ENCODE peak calls at places on chromosomes 3 and 15, in eight cellular contexts. E is epithelial cell of esophagus, L is astrocyte of the cerebellum, C is cardiac fibroblast, X is esophagus squamous epithelium, R is WERI-Rb-1, O is heart left ventricle, M is GM12878. N is an unnamed sample.

GRCh38 chr3:99473321-99473751 is 165.1 kb upstream of the COL8A1 start:
- DNase-seq in E (peak; percentile 42), L (peak; percentile 31), C (no peak), X (no peak), R (no peak), O (no peak), M (no peak), N (peak; percentile 28)

GRCh38 chr3:133742351-133743091 is 3.7 kb upstream of the TF start:
- DNase-seq in E (no peak), L (peak; percentile 57), C (peak; percentile 38), X (no peak), R (no peak), O (no peak), M (peak; percentile 7), N (no peak)

GRCh38 chr3:80533553-80533952 is 765.8 kb upstream of the ROBO1 start:
- DNase-seq in E (peak; percentile 84), L (no peak), C (no peak), X (no peak), R (no peak), O (no peak), M (no peak), N (no peak)

GRCh38 chr3:87052499-87053260 is 61.7 kb upstream of the VGLL3 start:
- DNase-seq in E (peak; percentile 13), L (no peak), C (no peak), X (no peak), R (no peak), O (no peak), M (no peak), N (no peak)

GRCh38 chr15:56537881-56538280 is 72.9 kb upstream of the MNS1 start:
- DNase-seq in E (no peak), L (no peak), C (no peak), X (no peak), R (no peak), O (no peak), M (no peak), N (no peak)

GRCh38 chr3:192878374-192878773 is 39.3 kb downstream of the MB21D2 start:
- DNase-seq in E (no peak), L (no peak), C (no peak), X (no peak), R (no peak), O (no peak), M (no peak), N (no peak)

GRCh38 chr15:101293122-101293521 is 1.9 kb downstream of the SNRPA1 start:
- DNase-seq in E (peak; percentile 21), L (no peak), C (no peak), X (no peak), R (no peak), O (no peak), M (no peak), N (no peak)

GRCh38 chr15:34213690-34214089 is 3.8 kb upstream of the KATNBL1 start:
- DNase-seq in E (no peak), L (no peak), C (no peak), X (no peak), R (peak; percentile 12), O (no peak), M (no peak), N (no peak)

GRCh38 chr3:129233538-129233937 is 15.9 kb upstream of the COPG1 start:
- DNase-seq in E (no peak), L (no peak), C (no peak), X (peak; percentile 15), R (no peak), O (peak; percentile 53), M (peak; percentile 91), N (no peak)

GRCh38 chr15:28098766-28099554 is at the start of gene OCA2:
- DNase-seq in E (peak; percentile 30), L (peak; percentile 68), C (peak; percentile 35), X (no peak), R (peak; percentile 94), O (no peak), M (no peak), N (peak; percentile 9)

GRCh38 chr15:43187544-43188155 is 2.4 kb downstream of the CCNDBP1 start:
- DNase-seq in E (peak; percentile 67), L (peak; percentile 34), C (peak; percentile 79), X (no peak), R (no peak), O (no peak), M (no peak), N (no peak)

GRCh38 chr3:15903776-15904720 is 106.3 kb upstream of the ANKRD28 start:
- DNase-seq in E (peak; percentile 63), L (no peak), C (no peak), X (no peak), R (no peak), O (peak; percentile 72), M (no peak), N (no peak)

GRCh38 chr3:183468424-183468823 is 40.0 kb upstream of the MCF2L2 start:
- DNase-seq in E (no peak), L (no peak), C (peak; percentile 14), X (no peak), R (no peak), O (no peak), M (no peak), N (no peak)

GRCh38 chr3:23845361-23845760 is 39.6 kb downstream of the UBE2E1 start:
- DNase-seq in E (no peak), L (no peak), C (no peak), X (no peak), R (no peak), O (no peak), M (no peak), N (no peak)

GRCh38 chr3:23495507-23495906 is 292.4 kb downstream of the UBE2E2 start:
- DNase-seq in E (peak; percentile 81), L (no peak), C (peak; percentile 39), X (no peak), R (no peak), O (no peak), M (no peak), N (no peak)

GRCh38 chr3:48960841-48961413 is 29.1 kb upstream of the P4HTM start:
- DNase-seq in E (no peak), L (no peak), C (peak; percentile 57), X (no peak), R (no peak), O (no peak), M (peak; percentile 42), N (no peak)

GRCh38 chr3:196969001-196969659 is 497 bp upstream of the PIGZ start:
- DNase-seq in E (peak; percentile 34), L (no peak), C (no peak), X (no peak), R (no peak), O (peak; percentile 32), M (no peak), N (no peak)

DNA sequence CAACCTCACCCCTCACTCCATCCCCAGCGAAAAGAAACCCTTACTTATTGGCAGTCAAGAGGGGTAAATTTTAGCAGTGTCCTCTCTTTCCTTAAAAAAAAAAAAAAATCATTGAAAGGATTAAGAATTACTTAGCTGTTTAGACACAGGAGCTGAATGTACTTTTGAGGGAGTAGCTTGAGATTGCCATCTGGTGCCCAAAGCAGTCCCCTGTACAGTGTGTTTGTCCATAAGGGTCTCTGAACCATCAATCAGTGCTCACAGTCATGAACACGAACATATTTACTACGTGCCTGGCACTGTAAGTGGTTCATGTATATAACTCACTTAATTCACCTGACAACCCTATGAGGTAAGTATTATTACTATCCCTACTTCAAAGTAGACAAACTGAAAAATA is 463.5 kb downstream of the RAP2B start:
- DNase-seq in E (no peak), L (no peak), C (no peak), X (no peak), R (peak; percentile 70), O (no peak), M (no peak), N (no peak)
- TF ChIP-seq CTCF in E (no peak), L (no peak), C (no peak), X (no peak), R (peak; percentile 57), O (no peak), M (no peak), N (peak; percentile 16)

GRCh38 chr15:48580736-48581135 is 64.8 kb downstream of the FBN1 start:
- DNase-seq in E (no peak), L (no peak), C (peak; percentile 72), X (no peak), R (no peak), O (no peak), M (no peak), N (no peak)
- H3K4me3 ChIP-seq in E (no peak overlapping the region), L (no peak overlapping the region), C (no peak overlapping the region), X (no peak overlapping the region), R (no peak overlapping the region), O (no peak overlapping the region), M (no peak overlapping the region), N (no peak overlapping the region)

GRCh38 chr3:142910280-142910679 is 21.4 kb upstream of the PCOLCE2 start:
- DNase-seq in E (no peak), L (no peak), C (no peak), X (no peak), R (no peak), O (no peak), M (no peak), N (no peak)

GRCh38 chr3:142909282-142909681 is 20.4 kb upstream of the PCOLCE2 start:
- DNase-seq in E (no peak), L (no peak), C (no peak), X (no peak), R (no peak), O (no peak), M (no peak), N (no peak)

GRCh38 chr3:142907996-142908395 is 19.1 kb upstream of the PCOLCE2 start:
- DNase-seq in E (no peak), L (no peak), C (no peak), X (no peak), R (no peak), O (no peak), M (no peak), N (no peak)

GRCh38 chr3:142902356-142902755 is 13.5 kb upstream of the PCOLCE2 start:
- DNase-seq in E (no peak), L (no peak), C (no peak), X (no peak), R (no peak), O (no peak), M (no peak), N (no peak)

DNA sequence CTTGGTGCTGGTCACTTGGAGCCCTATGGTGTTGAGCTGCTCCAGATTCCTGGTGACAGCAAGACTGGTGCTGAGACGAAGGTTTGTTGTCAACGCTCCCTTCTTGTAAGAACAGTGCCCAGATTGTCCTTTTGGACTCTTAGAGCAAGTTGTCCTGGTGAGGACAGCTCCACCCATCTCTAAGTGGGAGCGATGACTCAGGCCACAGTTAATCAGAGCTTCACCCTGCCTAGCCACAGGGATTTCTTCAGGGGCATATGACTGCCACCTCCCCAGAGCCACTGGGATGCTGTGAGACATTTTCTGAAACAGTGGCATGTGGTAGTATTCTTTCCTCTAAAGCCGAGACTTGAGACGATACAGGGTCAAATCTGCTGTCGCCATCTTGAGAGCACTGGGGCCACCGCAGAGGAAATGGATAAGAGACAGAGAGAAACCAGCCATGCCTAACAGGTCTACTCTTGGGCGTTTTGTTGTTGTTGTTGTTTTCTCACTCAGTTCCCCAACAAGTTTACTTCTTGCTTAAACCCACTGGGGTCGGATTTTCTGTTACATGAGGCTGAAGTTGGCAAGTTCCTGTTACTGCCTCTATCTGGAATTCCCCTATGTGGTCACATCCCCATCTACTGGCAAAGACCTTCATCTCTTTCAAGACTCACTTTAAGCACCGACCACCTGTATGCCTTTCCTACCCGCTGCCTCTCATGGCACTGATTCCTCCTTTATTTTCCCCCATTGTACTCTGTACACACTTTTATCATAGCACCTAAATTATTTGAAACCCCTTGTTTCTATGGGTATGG is 16.0 kb upstream of the PCOLCE2 start:
- DNase-seq in E (peak; percentile 68), L (no peak), C (peak; percentile 23), X (no peak), R (peak; percentile 12), O (no peak), M (no peak), N (no peak)
- TF ChIP-seq CTCF in E (peak; percentile 15), L (peak; percentile 5), C (peak; percentile 22), X (no peak), R (peak; percentile 52), O (peak; percentile 24), M (no peak), N (no peak)

GRCh38 chr15:84611631-84612030 is 10.8 kb downstream of the ZSCAN2 start:
- DNase-seq in E (peak; percentile 28), L (no peak), C (no peak), X (no peak), R (no peak), O (no peak), M (no peak), N (no peak)
- H3K4me3 ChIP-seq in E (no peak overlapping the region), L (no peak overlapping the region), C (no peak overlapping the region), X (no peak overlapping the region), R (no peak overlapping the region), O (no peak overlapping the region), M (no peak overlapping the region), N (no peak overlapping the region)